ENCODE peak calls at places on chromosome 18, in five cellular contexts. G is HCT116; N is CD8-positive, alpha-beta T cell; W is suprapubic skin; J is lung. A is an unnamed sample.

GRCh38 chr18:9249254-9249653 is 85.3 kb upstream of the TWSG1 start:
- DNase-seq in G (no peak), N (no peak), W (no peak), J (no peak), A (no peak)

GRCh38 chr18:59556265-59556664 is 141.0 kb downstream of the CCBE1 start:
- DNase-seq in G (no peak), N (no peak), W (no peak), J (no peak), A (no peak)

GRCh38 chr18:54254265-54254758 is 15.0 kb upstream of the POLI start:
- DNase-seq in G (peak; percentile 27), N (no peak), W (no peak), J (no peak), A (no peak)

GRCh38 chr18:9340472-9340871 is 5.9 kb downstream of the TWSG1 start:
- DNase-seq in G (no peak), N (no peak), W (no peak), J (no peak), A (no peak)

GRCh38 chr18:63150942-63151421 is 168.6 kb downstream of the BCL2 start:
- DNase-seq in G (no peak), N (no peak), W (no peak), J (no peak), A (no peak)

GRCh38 chr18:66143029-66143428 is 392.2 kb downstream of the CDH7 start:
- DNase-seq in G (no peak), N (no peak), W (no peak), J (no peak), A (no peak)

GRCh38 chr18:45671366-45671765 is 52.6 kb upstream of the SLC14A1 start:
- DNase-seq in G (no peak), N (no peak), W (no peak), J (no peak), A (no peak)

GRCh38 chr18:80154293-80154692 is 45.2 kb downstream of the ADNP2 start:
- DNase-seq in G (no peak), N (no peak), W (no peak), J (no peak), A (no peak)

GRCh38 chr18:45423664-45424063 is 191.6 kb upstream of the SLC14A2 start:
- DNase-seq in G (no peak), N (no peak), W (no peak), J (no peak), A (no peak)

GRCh38 chr18:23227729-23228075 is 92.4 kb downstream of the CABLES1 start:
- DNase-seq in G (no peak), N (no peak), W (no peak), J (no peak), A (no peak)

GRCh38 chr18:5451130-5451529 is 92.7 kb downstream of the EPB41L3 start:
- DNase-seq in G (no peak), N (no peak), W (no peak), J (no peak), A (no peak)

GRCh38 chr18:56067216-56067611 is 479.2 kb upstream of the TCF4 start:
- DNase-seq in G (no peak), N (no peak), W (no peak), J (no peak), A (no peak)

GRCh38 chr18:31609886-31610646 is 18.4 kb downstream of the TTR start:
- DNase-seq in G (no peak), N (no peak), W (no peak), J (no peak), A (no peak)

GRCh38 chr18:31612124-31612523 is 20.4 kb downstream of the TTR start:
- DNase-seq in G (no peak), N (no peak), W (no peak), J (no peak), A (no peak)

GRCh38 chr18:31611511-31611910 is 19.8 kb downstream of the TTR start:
- DNase-seq in G (no peak), N (no peak), W (no peak), J (no peak), A (no peak)

GRCh38 chr18:31614044-31614443 is 22.4 kb downstream of the TTR start:
- DNase-seq in G (no peak), N (no peak), W (no peak), J (no peak), A (no peak)

GRCh38 chr18:31610841-31611240 is 19.2 kb downstream of the TTR start:
- DNase-seq in G (peak; percentile 13), N (no peak), W (no peak), J (no peak), A (no peak)
- TF ChIP-seq CTCF in G (no peak), N (no peak), W (no peak), J (no peak), A (no peak)

DNA sequence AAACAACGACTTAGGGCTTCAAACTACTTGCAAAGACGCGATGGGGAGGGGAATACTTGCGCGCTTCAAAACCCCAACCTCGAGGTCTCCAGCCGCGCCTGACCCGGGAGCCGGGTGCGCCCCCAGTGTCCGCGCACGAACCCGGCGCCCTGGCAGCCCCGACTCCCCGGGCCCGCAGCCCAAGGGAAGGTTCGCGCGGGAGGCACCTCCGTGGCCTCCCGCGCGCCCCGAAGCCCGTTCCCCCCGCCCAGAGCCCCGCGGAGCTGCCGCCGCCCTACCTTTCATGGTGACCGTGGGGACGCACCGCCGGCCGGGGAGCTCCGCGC is 308 bp downstream of the COLEC12 start:
- DNase-seq in G (no peak), N (no peak), W (no peak), J (no peak), A (no peak)
- H3K4me3 ChIP-seq in G (no peak overlapping the region), N (no peak overlapping the region), W (peak overlapping the region; percentile 68), J (peak overlapping the region; percentile 61), A (peak overlapping the region; percentile 13)

DNA sequence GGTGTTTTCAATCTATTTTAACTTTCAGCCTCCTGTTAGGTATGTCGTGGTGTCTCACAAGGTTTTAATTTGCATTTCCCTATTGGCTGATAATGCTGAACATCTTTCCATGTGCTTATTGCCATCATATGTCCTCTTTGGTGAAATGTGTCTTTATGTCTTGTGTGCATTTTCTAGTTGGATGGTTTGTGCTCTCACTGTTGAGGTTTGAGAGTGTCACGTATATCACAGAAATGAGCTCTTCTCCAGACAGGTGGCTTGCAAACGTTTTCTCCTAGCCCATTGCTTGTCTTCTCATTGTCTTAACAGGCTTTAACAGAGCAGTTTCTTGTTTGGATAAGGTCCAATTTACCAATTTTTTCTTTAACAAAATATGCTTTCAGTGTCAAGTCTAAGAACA is 612.7 kb downstream of the GALR1 start:
- DNase-seq in G (no peak), N (no peak), W (no peak), J (no peak), A (no peak)
- H3K4me1 ChIP-seq in G (no peaks in the 10 kb centered on the region), N (no peaks in the 10 kb centered on the region), W (no peaks in the 10 kb centered on the region), J (no peaks in the 10 kb centered on the region), A (no peaks in the 10 kb centered on the region)

DNA sequence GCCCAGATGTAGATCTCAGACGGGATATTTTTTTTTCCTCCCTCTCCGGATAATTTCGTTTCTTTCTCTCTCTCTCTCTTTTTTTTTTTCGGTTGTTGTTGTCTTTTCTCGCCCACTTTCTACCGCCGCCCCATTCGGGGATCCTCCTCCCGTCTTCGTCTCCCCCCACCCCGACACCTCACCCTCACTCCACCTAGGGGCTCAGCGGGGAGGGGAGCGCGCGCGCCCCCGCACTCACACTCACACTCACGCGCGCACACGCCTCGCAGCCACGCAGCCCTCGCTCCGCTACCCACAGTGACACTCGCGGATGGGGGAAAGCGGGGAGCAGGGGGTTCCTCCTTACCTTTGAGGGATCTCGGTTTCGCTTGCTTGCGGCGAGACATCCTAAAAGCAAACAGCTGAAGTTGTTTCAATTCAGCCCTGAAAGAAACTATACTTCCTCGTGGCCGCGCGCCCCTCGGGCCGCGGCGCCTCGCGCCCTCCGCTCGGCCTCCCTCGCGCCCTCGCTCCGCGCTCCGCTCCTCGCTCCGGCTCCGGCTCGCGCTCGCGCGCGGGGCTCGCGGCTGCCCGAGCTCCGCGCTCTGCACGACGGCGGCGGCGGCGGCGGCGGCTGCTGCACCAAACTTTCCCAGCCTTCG is 1.3 kb downstream of the ZNF521 start:
- DNase-seq in G (no peak), N (no peak), W (peak; percentile 82), J (no peak), A (no peak)
- TF ChIP-seq CTCF in G (no peak), N (no peak), W (no peak), J (no peak), A (no peak)

GRCh38 chr18:13460946-13461345 is 242.4 kb downstream of the LDLRAD4 start:
- DNase-seq in G (no peak), N (no peak), W (peak; percentile 69), J (no peak), A (no peak)

GRCh38 chr18:13462686-13463085 is 244.1 kb downstream of the LDLRAD4 start:
- DNase-seq in G (no peak), N (no peak), W (peak; percentile 58), J (no peak), A (no peak)

GRCh38 chr18:13461936-13462335 is 243.4 kb downstream of the LDLRAD4 start:
- DNase-seq in G (no peak), N (no peak), W (no peak), J (no peak), A (no peak)

GRCh38 chr18:13463526-13463925 is 245.0 kb downstream of the LDLRAD4 start:
- DNase-seq in G (no peak), N (no peak), W (peak; percentile 6), J (no peak), A (no peak)

GRCh38 chr18:13461488-13461887 is 242.9 kb downstream of the LDLRAD4 start:
- DNase-seq in G (no peak), N (no peak), W (peak; percentile 8), J (no peak), A (no peak)
- H3K4me3 ChIP-seq in G (no peak overlapping the region), N (no peak overlapping the region), W (no peak overlapping the region), J (no peak overlapping the region), A (no peak overlapping the region)

DNA sequence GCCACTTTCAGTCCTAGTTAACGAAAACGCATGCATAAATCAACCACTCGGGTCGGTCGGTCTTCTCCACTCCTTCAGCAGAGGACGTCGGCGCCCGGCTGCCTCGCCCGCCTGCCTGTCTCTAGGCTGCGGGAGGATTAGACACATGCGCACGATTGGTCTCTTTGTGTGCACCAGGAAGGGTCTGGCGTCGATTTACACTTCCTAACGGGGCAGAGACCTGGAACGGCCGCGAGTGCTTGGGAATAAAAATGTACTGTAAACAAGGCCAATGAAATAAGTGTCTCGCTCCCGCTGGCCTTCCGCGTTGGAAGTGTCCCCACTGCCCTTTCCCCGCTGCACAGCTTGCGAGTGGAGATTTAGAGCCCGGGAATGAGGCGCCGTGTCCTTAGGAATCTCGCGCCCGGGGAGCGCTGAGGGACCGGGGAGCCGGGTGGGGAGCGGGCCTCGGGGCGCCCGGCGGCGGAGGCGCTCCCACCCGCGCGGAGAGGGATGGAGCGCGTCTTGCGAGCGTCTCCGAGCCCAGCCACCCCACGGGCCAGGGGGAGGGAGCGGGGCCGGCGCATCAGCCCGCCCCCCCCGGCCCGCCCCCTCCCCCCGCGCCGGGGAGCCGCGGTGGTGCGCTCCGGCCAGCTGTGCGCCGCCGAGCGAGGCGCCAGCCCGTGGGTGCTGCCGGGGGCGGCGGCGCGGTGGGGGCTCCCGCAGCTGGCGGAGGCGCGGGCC is at the start of gene DOK6:
- DNase-seq in G (no peak), N (no peak), W (peak; percentile 79), J (no peak), A (peak; percentile 35)
- H3K4me1 ChIP-seq in G (no peaks in the 10 kb centered on the region), N (peaks cover 5% of the 10 kb centered on the region), W (peaks cover 21% of the 10 kb centered on the region), J (no peaks in the 10 kb centered on the region), A (no peaks in the 10 kb centered on the region)

GRCh38 chr18:35939166-35939565 is 33.3 kb upstream of the RMP24 start:
- DNase-seq in G (no peak), N (no peak), W (no peak), J (peak; percentile 27), A (no peak)
- TF ChIP-seq CTCF in G (no peak), N (no peak), W (no peak), J (no peak), A (no peak)

GRCh38 chr18:48917579-48918101 is 33.1 kb downstream of the SMAD7 start:
- DNase-seq in G (no peak), N (no peak), W (no peak), J (no peak), A (no peak)
- H3K4me3 ChIP-seq in G (no peak overlapping the region), N (no peak overlapping the region), W (no peak overlapping the region), J (no peak overlapping the region), A (no peak overlapping the region)

A was measured in RWPE2.